ENCODE peak calls at places on chromosomes 3 and 15, in four cellular contexts. W is type B pancreatic cell, Q is thoracic aorta, S is OCI-LY7. P is an unnamed sample.

GRCh38 chr15:77251662-77252061 is 168.2 kb downstream of the PEAK1 start:
- DNase-seq in W (no peak), Q (no peak), S (no peak), P (no peak)

GRCh38 chr3:7396534-7396933 is 535.6 kb downstream of the GRM7 start:
- DNase-seq in W (no peak), Q (no peak), S (no peak), P (no peak)

GRCh38 chr3:32401141-32401540 is 9.5 kb downstream of the CMTM7 start:
- DNase-seq in W (no peak), Q (no peak), S (no peak), P (no peak)

GRCh38 chr3:175146258-175146657 is 287.1 kb downstream of the NAALADL2 start:
- DNase-seq in W (no peak), Q (no peak), S (no peak), P (no peak)

GRCh38 chr3:141305436-141305835 is 62.9 kb upstream of the ZBTB38 start:
- DNase-seq in W (no peak), Q (no peak), S (no peak), P (no peak)

GRCh38 chr3:150543531-150543930 is 2.8 kb downstream of the SERP1 start:
- DNase-seq in W (no peak), Q (no peak), S (no peak), P (no peak)

GRCh38 chr3:182708810-182709209 is 84.5 kb upstream of the ATP11B start:
- DNase-seq in W (no peak), Q (no peak), S (no peak), P (no peak)

GRCh38 chr15:86685263-86685662 is 605.6 kb downstream of the AGBL1 start:
- DNase-seq in W (no peak), Q (no peak), S (no peak), P (no peak)

GRCh38 chr15:56537881-56538280 is 72.9 kb upstream of the MNS1 start:
- DNase-seq in W (no peak), Q (no peak), S (peak), P (no peak)

GRCh38 chr15:84108725-84109124 is 126.8 kb upstream of the GOLGA6L4 start:
- DNase-seq in W (no peak), Q (no peak), S (no peak), P (no peak)
- TF ChIP-seq CTCF in W (peak), Q (no peak), S (peak), P (no peak)

GRCh38 chr3:193194417-193194816 is 46.6 kb upstream of the PLAAT1 start:
- DNase-seq in W (no peak), Q (no peak), S (no peak), P (no peak)

DNA sequence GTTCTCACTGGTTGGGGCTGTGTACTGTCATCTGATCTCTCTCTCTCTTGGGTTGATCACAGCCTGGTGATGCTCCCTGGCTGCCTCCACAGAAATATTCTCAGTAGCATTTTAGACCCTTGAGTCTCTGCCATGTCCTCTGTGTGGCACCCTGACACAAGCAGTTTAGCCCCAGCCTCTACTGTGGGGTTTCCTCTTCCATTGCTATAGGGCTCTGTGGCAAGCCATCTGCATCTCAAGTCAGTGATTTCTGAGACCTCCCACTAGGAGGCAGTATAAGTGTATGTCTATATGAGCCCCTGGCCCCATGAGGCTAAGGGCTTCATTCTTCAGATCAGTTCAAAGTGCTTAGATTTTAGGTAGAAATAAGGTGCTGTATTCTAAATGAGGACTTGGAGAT is 50.6 kb upstream of the PLAAT1 start:
- DNase-seq in W (no peak), Q (no peak), S (peak), P (no peak)
- TF ChIP-seq CTCF in W (peak), Q (no peak), S (peak), P (no peak)

DNA sequence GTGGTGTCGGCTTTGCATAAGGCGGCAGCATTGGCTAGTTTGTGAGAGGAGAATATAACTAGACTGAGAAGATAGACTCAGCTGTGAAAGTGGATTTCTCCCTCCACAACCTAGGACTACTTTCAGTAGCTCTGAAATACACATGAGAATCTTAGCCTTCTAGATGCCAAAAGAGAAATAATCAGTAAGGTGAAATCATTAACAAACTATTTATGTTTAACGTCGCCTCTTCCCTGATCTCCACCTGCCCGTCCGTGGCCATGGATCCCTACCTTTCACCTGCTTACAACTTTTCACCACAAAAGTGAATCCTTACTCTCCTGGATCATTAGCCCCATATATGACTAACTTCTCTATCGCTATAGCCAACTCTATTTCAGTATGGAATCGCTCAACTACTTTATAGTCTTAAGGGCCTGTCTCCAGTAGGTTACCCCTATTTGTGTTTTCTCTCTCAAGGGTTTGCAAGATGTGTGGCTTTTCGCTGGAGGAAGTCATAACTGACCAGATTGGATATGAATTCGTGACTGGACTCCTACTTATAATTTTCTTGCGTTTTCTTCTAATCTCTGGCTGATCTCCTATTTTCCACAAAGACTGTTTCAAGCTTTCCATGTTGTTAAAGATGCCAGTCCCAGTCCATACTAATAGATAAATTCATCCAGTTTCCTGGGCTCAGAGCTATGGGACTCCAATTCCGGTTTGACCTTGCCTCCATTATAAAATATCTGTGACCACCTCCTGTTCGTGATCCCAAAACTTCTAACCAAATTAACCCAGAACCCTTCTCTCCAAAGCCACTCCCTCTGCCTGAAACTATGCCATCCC is 1.1 kb upstream of the STAG1 start:
- DNase-seq in W (no peak), Q (no peak), S (peak), P (no peak)
- TF ChIP-seq CTCF in W (no peak), Q (no peak), S (no peak), P (no peak)

DNA sequence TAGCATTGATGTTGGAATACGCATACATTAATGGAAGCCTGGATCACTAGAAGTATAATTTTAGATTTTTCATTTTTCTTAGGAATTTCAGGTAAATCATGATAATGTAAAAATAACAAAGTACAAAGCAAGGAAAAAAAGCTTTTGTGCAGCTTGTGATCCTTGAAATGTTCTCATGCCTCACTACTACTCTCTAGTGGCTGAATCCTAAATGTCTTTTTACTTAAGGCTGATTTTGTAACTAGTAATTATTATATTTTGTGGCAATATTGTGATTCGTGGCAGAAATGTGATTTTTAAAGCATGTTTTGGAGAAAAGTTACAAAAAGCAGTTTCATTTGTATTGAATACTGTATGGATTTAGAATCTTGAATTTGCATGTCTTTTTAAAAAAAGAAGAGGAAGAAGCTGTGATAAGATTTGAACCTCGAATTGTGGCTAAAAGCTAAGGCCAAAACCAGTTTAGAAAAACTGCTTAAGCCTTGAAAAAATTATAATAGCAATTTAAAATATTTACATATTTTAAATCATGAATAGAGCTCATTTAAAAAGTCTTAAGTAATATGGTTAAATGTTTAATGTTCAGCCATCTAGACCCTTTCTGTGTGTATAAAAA is 39.0 kb downstream of the U2SURP start:
- DNase-seq in W (no peak), Q (no peak), S (peak), P (no peak)
- TF ChIP-seq CTCF in W (peak), Q (peak), S (peak), P (no peak)

GRCh38 chr3:127652246-127652995 is 20.3 kb upstream of the ABTB1 start:
- DNase-seq in W (no peak), Q (no peak), S (peak), P (no peak)

GRCh38 chr3:127647171-127647884 is 18.3 kb downstream of the PODXL2 start:
- DNase-seq in W (no peak), Q (no peak), S (no peak), P (no peak)

GRCh38 chr3:127651516-127652172 is 21.1 kb upstream of the ABTB1 start:
- DNase-seq in W (no peak), Q (no peak), S (no peak), P (no peak)

GRCh38 chr3:127646501-127647046 is 17.6 kb downstream of the PODXL2 start:
- DNase-seq in W (no peak), Q (no peak), S (no peak), P (no peak)

DNA sequence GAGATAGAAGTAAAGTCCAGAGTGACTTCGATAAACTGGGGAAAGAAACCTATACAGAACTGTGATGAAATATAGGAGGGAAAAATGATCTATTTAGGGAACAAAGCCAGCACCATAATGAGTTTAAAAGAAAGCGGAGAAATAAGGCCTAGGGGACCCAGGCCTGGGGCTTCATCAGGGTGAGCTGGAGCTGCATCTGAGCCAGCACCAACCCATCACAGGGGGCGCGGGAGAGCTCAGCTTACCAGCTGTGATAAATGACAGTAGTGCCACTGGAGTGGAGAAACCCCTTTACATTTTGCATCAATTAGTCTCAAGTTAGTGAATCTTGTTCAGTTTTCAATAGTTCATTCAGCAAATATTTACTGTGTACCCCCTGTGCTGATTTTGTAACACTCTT is 21.3 kb downstream of the PODXL2 start:
- DNase-seq in W (no peak), Q (no peak), S (no peak), P (no peak)
- TF ChIP-seq CTCF in W (no peak), Q (no peak), S (no peak), P (no peak)

P was measured in omental fat pad.